ENCODE peak calls at places on chromosomes 13 and 19, in five cellular contexts. P is GM12878, T is heart right ventricle, F is keratinocyte, G is neural progenitor cell. I is an unnamed sample.
A peak's percentile ranks its signal among the peaks of the same experiment; 100 is the strongest.

GRCh38 chr19:39679791-39680168 is 24.1 kb downstream of the LGALS16 start:
- DNase-seq in G (no peak), T (no peak), F (no peak), P (no peak), I (no peak)

GRCh38 chr19:28239270-28239669 is 973.7 kb downstream of the UQCRFS1 start:
- DNase-seq in G (peak; percentile 69), P (no peak), T (no peak), F (no peak), I (no peak)

GRCh38 chr19:27793128-27793643 is 1419.8 kb downstream of the UQCRFS1 start:
- DNase-seq in F (peak; percentile 77), P (peak; percentile 61), G (peak; percentile 90), T (peak; percentile 63), I (peak; percentile 79)

GRCh38 chr19:48713041-48713863 is 6.3 kb downstream of the MAMSTR start:
- DNase-seq in G (peak; percentile 74), P (no peak), T (no peak), F (no peak), I (no peak)

GRCh38 chr13:75656590-75656989 is 20.5 kb downstream of the LMO7 start:
- DNase-seq in P (no peak), T (no peak), G (no peak), F (no peak), I (no peak)

GRCh38 chr13:78934336-78934735 is 275.4 kb upstream of the OBI1 start:
- DNase-seq in G (no peak), F (no peak), T (no peak), P (no peak), I (no peak)

GRCh38 chr19:13095393-13095784 is 7.3 kb downstream of the LYL1 start:
- DNase-seq in T (no peak), F (no peak), G (peak; percentile 79), P (no peak), I (peak; percentile 78)

GRCh38 chr13:41065098-41065497 is 3.8 kb downstream of the WBP4 start:
- DNase-seq in F (no peak), P (no peak), G (no peak), T (no peak), I (no peak)

GRCh38 chr13:26025196-26025595 is 26.6 kb downstream of the SHISA2 start:
- DNase-seq in P (no peak), G (no peak), F (no peak), T (no peak), I (no peak)

GRCh38 chr19:16078311-16078758 is 2.0 kb downstream of the TPM4 start:
- DNase-seq in G (peak; percentile 61), P (no peak), F (no peak), T (peak; percentile 33), I (no peak)

GRCh38 chr19:34644991-34645461 is 31.9 kb downstream of the SCGB2B2 start:
- DNase-seq in G (no peak), F (no peak), T (no peak), P (no peak), I (no peak)

GRCh38 chr13:94233831-94234230 is 245.7 kb downstream of the DCT start:
- DNase-seq in T (no peak), F (no peak), P (no peak), G (no peak), I (no peak)

GRCh38 chr13:114024603-114025431 is 50.9 kb upstream of the C13orf46 start:
- DNase-seq in F (no peak), T (no peak), G (no peak), P (no peak), I (peak; percentile 10)
- H3K27ac ChIP-seq in F (no peak overlapping the region), T (no peak overlapping the region), G (no peak overlapping the region), P (peak overlapping the region; percentile 58), I (no peak overlapping the region)

GRCh38 chr13:110518571-110518970 is 43.0 kb downstream of the RAB20 start:
- DNase-seq in T (no peak), G (no peak), P (no peak), F (no peak), I (no peak)

GRCh38 chr13:110519506-110519905 is 42.0 kb downstream of the RAB20 start:
- DNase-seq in F (no peak), P (no peak), T (no peak), G (no peak), I (peak; percentile 36)

GRCh38 chr13:110517505-110518149 is 43.9 kb downstream of the RAB20 start:
- DNase-seq in P (no peak), F (no peak), T (no peak), G (no peak), I (no peak)

GRCh38 chr13:110519046-110519445 is 42.5 kb downstream of the RAB20 start:
- DNase-seq in T (no peak), G (no peak), F (no peak), P (no peak), I (peak; percentile 47)

DNA sequence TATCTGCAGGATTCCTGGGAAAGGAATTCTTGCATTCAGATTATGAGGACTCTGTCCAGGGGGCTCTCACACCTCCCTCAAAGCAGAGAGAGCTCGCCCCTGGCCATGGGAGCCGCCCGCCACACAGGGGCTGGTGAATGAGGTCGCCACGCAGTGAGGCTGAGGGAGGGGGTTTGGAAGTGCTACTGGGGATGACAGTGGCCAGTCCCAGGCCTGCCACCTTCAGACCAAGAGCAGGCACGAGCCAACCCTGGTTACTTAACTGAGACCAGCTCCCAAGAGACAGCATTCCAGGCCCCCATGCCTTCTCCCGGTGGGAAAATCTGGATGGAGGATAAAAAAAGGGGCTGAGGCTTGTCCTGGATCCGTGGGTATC is 43.4 kb downstream of the RAB20 start:
- DNase-seq in F (no peak), T (no peak), P (no peak), G (no peak), I (no peak)
- H3K4me3 ChIP-seq in F (no peak overlapping the region), T (no peak overlapping the region), P (no peak overlapping the region), G (no peak overlapping the region), I (no peak overlapping the region)

GRCh38 chr13:113490496-113491417 is at the start of gene DCUN1D2:
- DNase-seq in F (peak; percentile 66), T (peak; percentile 94), P (peak; percentile 55), G (peak; percentile 94), I (peak; percentile 99)

GRCh38 chr13:113493315-113493951 is 2.9 kb upstream of the DCUN1D2 start:
- DNase-seq in T (no peak), P (peak; percentile 16), G (no peak), F (peak; percentile 53), I (no peak)

GRCh38 chr13:113491418-113491883 is 940 bp upstream of the DCUN1D2 start:
- DNase-seq in G (peak; percentile 49), F (no peak), P (no peak), T (peak; percentile 40), I (peak; percentile 69)

GRCh38 chr13:113489549-113490495 is 689 bp downstream of the DCUN1D2 start:
- DNase-seq in F (no peak), G (no peak), T (peak; percentile 33), P (no peak), I (no peak)

GRCh38 chr13:113491982-113492381 is 1.5 kb upstream of the DCUN1D2 start:
- DNase-seq in P (no peak), F (no peak), G (no peak), T (no peak), I (no peak)
- H3K4me1 ChIP-seq in P (peaks cover 26% of the 10 kb centered on the region), F (peaks cover 33% of the 10 kb centered on the region), G (peaks cover 45% of the 10 kb centered on the region), T (peaks cover 59% of the 10 kb centered on the region), I (peaks cover 8% of the 10 kb centered on the region)

GRCh38 chr13:112101360-112101930 is 34.5 kb downstream of the SOX1 start:
- DNase-seq in F (no peak), P (no peak), T (no peak), G (no peak), I (no peak)

GRCh38 chr13:112096959-112097358 is 30.0 kb downstream of the SOX1 start:
- DNase-seq in P (no peak), G (no peak), F (no peak), T (no peak), I (no peak)

GRCh38 chr13:112098699-112099098 is 31.8 kb downstream of the SOX1 start:
- DNase-seq in P (no peak), T (no peak), G (no peak), F (no peak), I (no peak)

GRCh38 chr13:112095354-112095753 is 28.4 kb downstream of the SOX1 start:
- DNase-seq in G (no peak), P (no peak), T (no peak), F (no peak), I (no peak)

DNA sequence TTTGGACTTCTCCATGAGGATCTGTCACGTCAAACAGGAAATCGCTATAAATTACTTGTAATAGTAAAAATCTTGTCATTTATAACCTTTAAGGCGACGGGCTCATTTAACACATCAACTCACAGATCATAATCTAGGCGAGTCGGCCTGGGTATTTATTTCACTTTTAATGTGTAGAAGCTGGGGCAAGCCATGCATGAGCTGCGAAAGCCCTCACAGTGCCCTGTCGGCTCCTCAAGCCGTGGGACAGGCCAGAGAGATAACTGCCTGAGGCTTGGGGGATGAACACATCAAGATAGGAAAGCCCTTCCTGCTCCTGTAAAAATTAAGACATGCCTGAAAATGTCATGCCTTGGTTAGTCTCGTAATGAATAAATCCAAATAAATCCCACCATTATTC is 30.8 kb downstream of the SOX1 start:
- DNase-seq in P (no peak), T (no peak), G (no peak), F (no peak), I (no peak)
- H3K27ac ChIP-seq in P (no peak overlapping the region), T (no peak overlapping the region), G (no peak overlapping the region), F (no peak overlapping the region), I (no peak overlapping the region)

GRCh38 chr19:40721140-40721486 is 4.2 kb downstream of the ITPKC start:
- DNase-seq in T (no peak), F (no peak), G (no peak), P (no peak), I (no peak)
- H3K4me3 ChIP-seq in T (peak overlapping the region; percentile 81), F (no peak overlapping the region), G (no peak overlapping the region), P (peak overlapping the region; percentile 15), I (peak overlapping the region; percentile 35)

GRCh38 chr19:6242677-6243076 is 37.1 kb downstream of the MLLT1 start:
- DNase-seq in G (no peak), P (no peak), F (no peak), T (no peak), I (no peak)
- H3K4me1 ChIP-seq in G (no peaks in the 10 kb centered on the region), P (peaks cover 18% of the 10 kb centered on the region), F (peaks cover 19% of the 10 kb centered on the region), T (peaks cover 61% of the 10 kb centered on the region), I (peaks cover 32% of the 10 kb centered on the region)

DNA sequence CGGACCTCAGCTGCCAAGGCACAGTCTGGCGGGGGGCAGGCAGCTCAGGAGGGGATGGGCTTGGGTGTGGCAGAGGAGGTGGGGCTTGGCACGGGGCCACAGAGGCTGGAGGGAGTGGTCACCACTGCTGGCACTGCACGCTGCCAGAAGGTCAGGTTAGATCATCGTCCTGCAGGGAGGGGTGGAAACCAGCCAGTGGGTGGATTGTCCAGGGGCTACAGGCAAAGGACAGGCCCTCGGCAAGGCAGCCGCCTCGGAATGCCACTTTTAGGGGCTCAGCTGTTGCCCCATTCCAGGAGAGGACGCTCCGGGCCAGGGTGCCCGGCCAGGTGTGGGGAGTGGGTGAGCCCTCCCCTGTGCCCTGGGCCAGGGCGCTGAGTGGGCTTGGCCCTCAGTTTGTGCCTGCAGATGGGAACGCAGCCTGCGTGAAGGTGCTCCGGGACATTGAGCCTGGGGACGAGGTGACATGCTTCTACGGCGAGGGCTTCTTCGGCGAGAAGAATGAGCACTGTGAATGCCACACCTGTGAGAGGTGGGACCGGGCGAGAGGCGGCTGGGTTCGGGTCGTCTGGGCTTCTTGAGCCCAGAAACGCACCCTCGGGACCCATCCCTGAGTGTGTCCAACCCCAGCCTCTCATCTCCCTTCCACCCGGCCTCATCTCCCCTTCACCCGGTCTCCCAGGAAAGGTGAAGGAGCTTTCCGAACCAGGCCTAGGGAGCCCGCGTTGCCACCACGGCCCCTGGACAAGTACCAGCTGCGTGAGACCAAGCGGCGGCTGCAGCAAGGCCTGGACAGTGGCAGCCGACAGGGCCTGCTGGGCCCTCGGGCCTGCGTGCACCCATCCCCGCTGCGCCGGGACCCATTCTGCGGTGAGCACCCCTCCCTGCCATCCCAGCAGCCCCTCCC is 6.4 kb downstream of the KMT5C start:
- DNase-seq in P (no peak), G (no peak), T (no peak), F (no peak), I (peak; percentile 85)
- H3K27ac ChIP-seq in P (no peak overlapping the region), G (no peak overlapping the region), T (no peak overlapping the region), F (no peak overlapping the region), I (no peak overlapping the region)